ENCODE peak calls at places on chromosomes 5 and 9, in five cellular contexts. One of them, this sample, is unnamed.

GRCh38 chr9:130846487-130847305 is 11.6 kb downstream of the ABL1 start:
- DNase-seq in HepG2: no peak
- DNase-seq in K562: no peak
- DNase-seq in GM12878: no peak
- DNase-seq in A549: peak
- DNase-seq in this sample: peak

GRCh38 chr9:13171261-13171660 is 108.2 kb downstream of the MPDZ start:
- DNase-seq in GM12878: no peak
- DNase-seq in A549: no peak
- DNase-seq in HepG2: no peak
- DNase-seq in K562: no peak
- DNase-seq in this sample: peak

GRCh38 chr9:976805-977360 is 428 bp downstream of the DMRT3 start:
- DNase-seq in A549: peak
- DNase-seq in HepG2: no peak
- DNase-seq in GM12878: no peak
- DNase-seq in K562: no peak
- DNase-seq in this sample: no peak

GRCh38 chr9:128072144-128073021 is 4.4 kb downstream of the SLC25A25 start:
- DNase-seq in A549: peak
- DNase-seq in HepG2: no peak
- DNase-seq in GM12878: peak
- DNase-seq in K562: no peak
- DNase-seq in this sample: peak

GRCh38 chr5:57358796-57359592 is 123.6 kb downstream of the ACTBL2 start:
- DNase-seq in K562: no peak
- DNase-seq in GM12878: no peak
- DNase-seq in HepG2: no peak
- DNase-seq in A549: no peak
- DNase-seq in this sample: no peak

GRCh38 chr9:16247188-16247875 is 623.1 kb downstream of the BNC2 start:
- DNase-seq in HepG2: no peak
- DNase-seq in K562: no peak
- DNase-seq in GM12878: no peak
- DNase-seq in A549: peak
- DNase-seq in this sample: peak

GRCh38 chr9:124913378-124913777 is 27.5 kb downstream of the GOLGA1 start:
- DNase-seq in HepG2: no peak
- DNase-seq in GM12878: no peak
- DNase-seq in K562: peak
- DNase-seq in A549: no peak
- DNase-seq in this sample: no peak

GRCh38 chr9:93002700-93003099 is 55.4 kb downstream of the FGD3 start:
- DNase-seq in K562: no peak
- DNase-seq in A549: no peak
- DNase-seq in HepG2: no peak
- DNase-seq in GM12878: no peak
- DNase-seq in this sample: no peak

GRCh38 chr5:150015415-150015814 is 14.9 kb downstream of the HMGXB3 start:
- DNase-seq in K562: no peak
- DNase-seq in GM12878: no peak
- DNase-seq in A549: no peak
- DNase-seq in HepG2: no peak
- DNase-seq in this sample: no peak

GRCh38 chr9:17528859-17529258 is 50.0 kb upstream of the SH3GL2 start:
- DNase-seq in GM12878: no peak
- DNase-seq in A549: peak
- DNase-seq in K562: no peak
- DNase-seq in HepG2: no peak
- DNase-seq in this sample: peak

GRCh38 chr9:116297346-116297745 is 143.8 kb downstream of the PAPPA start:
- DNase-seq in A549: no peak
- DNase-seq in HepG2: no peak
- DNase-seq in K562: no peak
- DNase-seq in GM12878: no peak
- DNase-seq in this sample: no peak

GRCh38 chr9:36956908-36957307 is 77.2 kb downstream of the PAX5 start:
- DNase-seq in K562: no peak
- DNase-seq in A549: no peak
- DNase-seq in GM12878: no peak
- DNase-seq in HepG2: no peak
- DNase-seq in this sample: no peak

GRCh38 chr5:96280946-96281393 is 152.1 kb downstream of the PCSK1 start:
- DNase-seq in HepG2: no peak
- DNase-seq in K562: no peak
- DNase-seq in A549: no peak
- DNase-seq in GM12878: no peak
- DNase-seq in this sample: no peak

GRCh38 chr5:178589180-178590140 is 733 bp downstream of the COL23A1 start:
- DNase-seq in GM12878: no peak
- DNase-seq in HepG2: no peak
- DNase-seq in A549: no peak
- DNase-seq in K562: peak
- DNase-seq in this sample: peak

GRCh38 chr5:98911221-98912040 is 17.4 kb downstream of the CHD1 start:
- DNase-seq in A549: no peak
- DNase-seq in GM12878: no peak
- DNase-seq in HepG2: no peak
- DNase-seq in K562: no peak
- DNase-seq in this sample: no peak

GRCh38 chr5:102306121-102306520 is 10.0 kb upstream of the SLCO4C1 start:
- DNase-seq in A549: no peak
- DNase-seq in K562: no peak
- DNase-seq in HepG2: no peak
- DNase-seq in GM12878: no peak
- DNase-seq in this sample: no peak

GRCh38 chr9:86867658-86868313 is 79.5 kb downstream of the GAS1 start:
- DNase-seq in K562: no peak
- DNase-seq in A549: no peak
- DNase-seq in HepG2: no peak
- DNase-seq in GM12878: no peak
- DNase-seq in this sample: no peak

GRCh38 chr9:124292696-124293593 is 35.2 kb downstream of the NEK6 start:
- DNase-seq in A549: no peak
- DNase-seq in GM12878: no peak
- DNase-seq in HepG2: no peak
- DNase-seq in K562: no peak
- DNase-seq in this sample: no peak

GRCh38 chr9:136723362-136723976 is 11.1 kb downstream of the DIPK1B start:
- DNase-seq in K562: no peak
- DNase-seq in GM12878: no peak
- DNase-seq in HepG2: no peak
- DNase-seq in A549: no peak
- DNase-seq in this sample: no peak

GRCh38 chr5:57499262-57500050 is 16.8 kb upstream of the ACTBL2 start:
- DNase-seq in GM12878: peak
- DNase-seq in A549: peak
- DNase-seq in HepG2: peak
- DNase-seq in K562: peak
- DNase-seq in this sample: peak

GRCh38 chr9:73061131-73061530 is 90.5 kb upstream of the ANXA1 start:
- DNase-seq in HepG2: no peak
- DNase-seq in GM12878: no peak
- DNase-seq in K562: no peak
- DNase-seq in A549: no peak
- DNase-seq in this sample: no peak

GRCh38 chr9:129858167-129858962 is 23.1 kb downstream of the USP20 start:
- DNase-seq in K562: peak
- DNase-seq in GM12878: no peak
- DNase-seq in A549: no peak
- DNase-seq in HepG2: no peak
- DNase-seq in this sample: no peak

GRCh38 chr9:123825337-123825736 is 104.6 kb downstream of the DENND1A start:
- DNase-seq in K562: no peak
- DNase-seq in GM12878: no peak
- DNase-seq in HepG2: peak
- DNase-seq in A549: peak
- DNase-seq in this sample: peak

GRCh38 chr5:165616550-165617430 is 2111.4 kb downstream of the MAT2B start:
- DNase-seq in K562: no peak
- DNase-seq in GM12878: no peak
- DNase-seq in HepG2: no peak
- DNase-seq in A549: no peak
- DNase-seq in this sample: peak

GRCh38 chr5:10828241-10828640 is 67.2 kb upstream of the DAP start:
- DNase-seq in K562: no peak
- DNase-seq in GM12878: no peak
- DNase-seq in A549: no peak
- DNase-seq in HepG2: no peak
- DNase-seq in this sample: peak

GRCh38 chr5:145936401-145937131 is at the start of gene SH3RF2:
- DNase-seq in HepG2: peak
- DNase-seq in K562: peak
- DNase-seq in GM12878: no peak
- DNase-seq in A549: peak
- DNase-seq in this sample: peak

GRCh38 chr5:68225188-68225910 is 9.8 kb downstream of the PIK3R1 start:
- DNase-seq in HepG2: peak
- DNase-seq in K562: no peak
- DNase-seq in A549: peak
- DNase-seq in GM12878: no peak
- DNase-seq in this sample: peak
- H3K4me3 ChIP-seq in HepG2: no peak
- H3K4me3 ChIP-seq in K562: no peak
- H3K4me3 ChIP-seq in A549: no peak
- H3K4me3 ChIP-seq in GM12878: no peak
- H3K4me3 ChIP-seq in this sample: no peak

DNA sequence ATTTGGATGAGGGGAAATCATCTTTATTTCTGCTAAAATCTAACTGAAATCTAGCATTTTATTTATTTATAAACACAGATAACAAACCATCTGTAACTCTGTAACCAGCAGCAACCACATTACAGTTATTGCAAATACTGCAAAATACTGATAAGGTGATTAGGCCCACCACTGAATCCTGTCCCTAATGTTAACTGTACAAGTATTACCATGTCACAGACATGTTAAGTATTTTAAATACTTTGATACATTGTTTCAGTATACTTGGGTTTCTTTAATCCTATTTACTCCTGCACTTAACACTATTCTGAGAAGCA is 22.2 kb downstream of the RNF130 start:
- DNase-seq in HepG2: no peak
- DNase-seq in K562: no peak
- DNase-seq in A549: no peak
- DNase-seq in GM12878: no peak
- DNase-seq in this sample: no peak
- TF ChIP-seq BHLHE40 in HepG2: no peak
- TF ChIP-seq BHLHE40 in K562: no peak
- TF ChIP-seq BHLHE40 in A549: no peak
- TF ChIP-seq BHLHE40 in GM12878: no peak
- TF ChIP-seq BHLHE40 in this sample: no peak

GRCh38 chr9:134403682-134404301 is 77.5 kb downstream of the RXRA start:
- DNase-seq in HepG2: no peak
- DNase-seq in A549: no peak
- DNase-seq in GM12878: no peak
- DNase-seq in K562: peak
- DNase-seq in this sample: peak
- H3K4me3 ChIP-seq in HepG2: no peak
- H3K4me3 ChIP-seq in A549: no peak
- H3K4me3 ChIP-seq in GM12878: peak
- H3K4me3 ChIP-seq in K562: no peak
- H3K4me3 ChIP-seq in this sample: no peak

GRCh38 chr9:121071356-121071755 is 3.4 kb upstream of the CNTRL start:
- DNase-seq in K562: no peak
- DNase-seq in A549: no peak
- DNase-seq in HepG2: no peak
- DNase-seq in GM12878: no peak
- DNase-seq in this sample: no peak

GRCh38 chr9:121067655-121068054 is 7.1 kb upstream of the CNTRL start:
- DNase-seq in GM12878: no peak
- DNase-seq in K562: no peak
- DNase-seq in A549: no peak
- DNase-seq in HepG2: no peak
- DNase-seq in this sample: no peak

GRCh38 chr9:121075251-121076036 is 689 bp downstream of the CNTRL start:
- DNase-seq in HepG2: no peak
- DNase-seq in A549: no peak
- DNase-seq in K562: no peak
- DNase-seq in GM12878: no peak
- DNase-seq in this sample: peak

GRCh38 chr9:121074370-121075250 is at the start of gene CNTRL:
- DNase-seq in K562: peak
- DNase-seq in A549: peak
- DNase-seq in GM12878: peak
- DNase-seq in HepG2: peak
- DNase-seq in this sample: peak

DNA sequence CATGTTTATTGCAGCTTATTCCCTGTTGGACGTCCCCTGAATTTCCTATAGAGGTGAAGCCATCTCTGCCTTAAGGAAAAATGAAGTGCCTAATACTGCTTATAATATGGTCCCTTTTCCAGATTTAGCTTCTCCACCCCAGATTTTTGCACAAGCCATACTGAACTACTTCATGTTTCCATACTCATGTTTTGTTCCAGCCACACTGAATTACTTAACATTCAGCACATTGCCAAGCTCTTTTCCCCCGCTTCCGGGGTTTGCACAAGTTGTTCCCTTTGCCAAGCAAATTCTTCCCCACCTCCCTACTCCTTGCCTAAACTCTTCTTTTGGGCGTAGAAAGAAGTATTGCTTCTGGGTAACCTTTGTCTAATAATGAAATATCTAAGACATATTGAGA is 1.7 kb upstream of the CNTRL start:
- DNase-seq in K562: no peak
- DNase-seq in HepG2: no peak
- DNase-seq in GM12878: no peak
- DNase-seq in A549: peak
- DNase-seq in this sample: peak
- TF ChIP-seq BHLHE40 in K562: no peak
- TF ChIP-seq BHLHE40 in HepG2: no peak
- TF ChIP-seq BHLHE40 in GM12878: no peak
- TF ChIP-seq BHLHE40 in A549: no peak
- TF ChIP-seq BHLHE40 in this sample: no peak

DNA sequence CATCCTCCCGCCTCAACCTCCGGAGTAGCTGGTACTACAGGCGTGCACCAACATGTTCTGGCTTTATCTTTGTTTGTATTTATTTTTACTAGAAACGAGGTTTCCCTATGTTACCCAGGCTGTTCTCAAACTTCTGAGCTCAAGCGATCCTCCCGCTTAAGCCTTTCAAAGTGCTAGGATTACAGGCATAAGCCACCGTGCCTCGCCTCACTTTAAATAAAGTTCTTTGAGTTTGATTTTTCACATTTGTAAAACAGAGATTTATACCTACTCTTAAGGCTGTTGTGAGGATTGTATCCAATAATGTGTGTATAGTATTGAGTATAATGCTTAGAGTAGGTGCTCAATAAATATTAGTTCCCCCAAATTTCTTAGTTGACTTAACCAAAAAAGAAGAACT is 75.7 kb downstream of the MEF2C start:
- DNase-seq in A549: no peak
- DNase-seq in HepG2: no peak
- DNase-seq in GM12878: no peak
- DNase-seq in K562: no peak
- DNase-seq in this sample: no peak
- H3K4me3 ChIP-seq in A549: no peak
- H3K4me3 ChIP-seq in HepG2: no peak
- H3K4me3 ChIP-seq in GM12878: no peak
- H3K4me3 ChIP-seq in K562: no peak
- H3K4me3 ChIP-seq in this sample: no peak